ENCODE peak calls at places on chromosomes 7 and 10, in five cellular contexts. M is CD8-positive, alpha-beta memory T cell; P is ovary; D is lower lobe of right lung; Z is CD4-positive, CD25-positive, alpha-beta regulatory T cell. A is an unnamed sample.

GRCh38 chr10:113093188-113094113 is 143.4 kb downstream of the TCF7L2 start:
- DNase-seq in M (no peak), P (no peak), D (no peak), Z (peak), A (peak)

GRCh38 chr7:137996871-137997270 is 5.0 kb downstream of the CREB3L2 start:
- DNase-seq in M (no peak), P (no peak), D (no peak), Z (no peak), A (no peak)

GRCh38 chr7:29987083-29987482 is 2.5 kb downstream of the SCRN1 start:
- DNase-seq in M (no peak), P (no peak), D (no peak), Z (no peak), A (no peak)

GRCh38 chr10:37739181-37739580 is 118.2 kb downstream of the ZNF248 start:
- DNase-seq in M (no peak), P (no peak), D (no peak), Z (no peak), A (no peak)

GRCh38 chr10:124152781-124153600 is 59.6 kb upstream of the CHST15 start:
- DNase-seq in M (peak), P (no peak), D (peak), Z (peak), A (peak)

GRCh38 chr10:7481382-7481765 is 70.5 kb upstream of the SFMBT2 start:
- DNase-seq in M (no peak), P (no peak), D (no peak), Z (no peak), A (no peak)

GRCh38 chr10:131213651-131214505 is 97.6 kb downstream of the TCERG1L start:
- DNase-seq in M (no peak), P (no peak), D (peak), Z (no peak), A (no peak)

GRCh38 chr10:86693721-86694369 is 25.5 kb downstream of the LDB3 start:
- DNase-seq in M (peak), P (peak), D (no peak), Z (peak), A (no peak)

GRCh38 chr10:117254338-117254737 is 13.4 kb downstream of the SLC18A2 start:
- DNase-seq in M (no peak), P (no peak), D (no peak), Z (no peak), A (no peak)

GRCh38 chr10:109773818-109774440 is 149.4 kb downstream of the XPNPEP1 start:
- DNase-seq in M (no peak), P (no peak), D (no peak), Z (peak), A (no peak)

GRCh38 chr10:18658301-18658991 is 785 bp upstream of the ARL5B start:
- DNase-seq in M (no peak), P (peak), D (no peak), Z (peak), A (no peak)

GRCh38 chr7:92685146-92686042 is 95.2 kb upstream of the FAM133B start:
- DNase-seq in M (peak), P (no peak), D (no peak), Z (peak), A (no peak)

GRCh38 chr7:157977717-157978470 is 609.7 kb downstream of the PTPRN2 start:
- DNase-seq in M (no peak), P (no peak), D (no peak), Z (no peak), A (no peak)

GRCh38 chr10:17872191-17873091 is 63.3 kb downstream of the MRC1 start:
- DNase-seq in M (no peak), P (no peak), D (no peak), Z (peak), A (no peak)

GRCh38 chr10:49275896-49276295 is 23.1 kb upstream of the C10orf71 start:
- DNase-seq in M (no peak), P (no peak), D (no peak), Z (no peak), A (no peak)

GRCh38 chr10:76382381-76382851 is 951.0 kb downstream of the LRMDA start:
- DNase-seq in M (no peak), P (no peak), D (no peak), Z (no peak), A (no peak)

GRCh38 chr10:12412671-12413368 is 63.5 kb downstream of the CAMK1D start:
- DNase-seq in M (peak), P (no peak), D (no peak), Z (peak), A (no peak)

GRCh38 chr7:150778738-150779301 is 21.3 kb downstream of the TMEM176B start:
- DNase-seq in M (peak), P (peak), D (peak), Z (peak), A (peak)

GRCh38 chr10:119526149-119526548 is 16.4 kb downstream of the RGS10 start:
- DNase-seq in M (no peak), P (no peak), D (no peak), Z (no peak), A (no peak)

GRCh38 chr10:2456834-2457233 is 610.5 kb upstream of the PFKP start:
- DNase-seq in M (no peak), P (no peak), D (no peak), Z (no peak), A (no peak)

GRCh38 chr7:142636751-142637150 is 112.5 kb upstream of the PRSS1 start:
- DNase-seq in M (peak), P (no peak), D (no peak), Z (peak), A (no peak)

GRCh38 chr10:71889388-71889987 is 38.4 kb upstream of the PSAP start:
- DNase-seq in M (no peak), P (no peak), D (no peak), Z (no peak), A (no peak)

GRCh38 chr10:71888623-71889387 is 37.8 kb upstream of the PSAP start:
- DNase-seq in M (peak), P (peak), D (peak), Z (peak), A (peak)

GRCh38 chr10:71891437-71891836 is 40.4 kb upstream of the PSAP start:
- DNase-seq in M (no peak), P (no peak), D (no peak), Z (no peak), A (no peak)

GRCh38 chr10:71893920-71894319 is 42.9 kb upstream of the PSAP start:
- DNase-seq in M (no peak), P (peak), D (no peak), Z (no peak), A (no peak)

DNA sequence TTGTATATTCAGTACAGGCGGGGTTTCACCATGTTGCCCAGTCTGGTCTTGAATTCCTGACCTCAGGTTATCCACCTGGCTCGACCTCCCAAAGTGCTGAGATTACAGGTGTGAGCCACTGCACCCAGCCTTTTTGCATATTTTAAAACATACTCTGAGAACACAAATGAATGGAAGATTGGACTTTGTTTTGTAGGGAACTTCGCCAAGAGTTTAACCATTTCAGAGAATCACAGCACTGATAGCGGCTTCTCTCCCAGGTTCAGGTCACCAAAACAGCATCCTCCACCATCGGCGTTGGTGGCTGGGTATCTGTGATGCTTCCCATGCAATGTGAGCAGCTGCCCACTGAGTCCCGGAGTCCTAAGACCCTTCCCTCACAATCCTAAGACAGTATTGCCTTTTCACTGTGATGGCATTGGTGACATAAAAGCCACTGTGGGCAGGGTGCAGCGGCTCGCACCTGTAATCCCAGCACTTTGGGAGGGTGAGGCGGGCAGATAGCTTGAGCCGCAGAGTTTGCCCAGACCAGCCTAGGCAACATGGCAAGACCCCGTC is 42.3 kb upstream of the PSAP start:
- DNase-seq in M (no peak), P (peak), D (no peak), Z (no peak), A (no peak)
- H3K27ac ChIP-seq in M (no peak), P (no peak), D (no peak), Z (no peak), A (no peak)

DNA sequence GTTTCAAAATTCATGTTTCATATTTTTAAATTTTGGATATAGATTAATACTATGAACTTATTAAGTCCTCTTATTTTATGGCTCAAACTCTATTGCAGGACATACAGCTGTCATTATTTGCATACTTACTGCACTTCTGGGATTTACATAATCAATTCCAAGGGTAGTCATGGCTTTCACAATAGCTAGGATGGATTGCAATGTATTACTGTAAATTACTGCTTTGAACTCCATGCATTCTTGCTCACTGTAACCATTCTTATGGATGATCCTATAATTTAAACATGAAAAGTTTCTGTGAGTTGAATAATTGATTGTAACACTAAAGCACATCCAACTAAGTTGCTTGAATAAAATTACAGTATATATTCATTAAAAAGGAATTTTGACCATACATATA is 23.5 kb downstream of the GNAT3 start:
- DNase-seq in M (no peak), P (no peak), D (no peak), Z (no peak), A (no peak)
- H3K27ac ChIP-seq in M (no peak), P (no peak), D (no peak), Z (no peak), A (peak)

DNA sequence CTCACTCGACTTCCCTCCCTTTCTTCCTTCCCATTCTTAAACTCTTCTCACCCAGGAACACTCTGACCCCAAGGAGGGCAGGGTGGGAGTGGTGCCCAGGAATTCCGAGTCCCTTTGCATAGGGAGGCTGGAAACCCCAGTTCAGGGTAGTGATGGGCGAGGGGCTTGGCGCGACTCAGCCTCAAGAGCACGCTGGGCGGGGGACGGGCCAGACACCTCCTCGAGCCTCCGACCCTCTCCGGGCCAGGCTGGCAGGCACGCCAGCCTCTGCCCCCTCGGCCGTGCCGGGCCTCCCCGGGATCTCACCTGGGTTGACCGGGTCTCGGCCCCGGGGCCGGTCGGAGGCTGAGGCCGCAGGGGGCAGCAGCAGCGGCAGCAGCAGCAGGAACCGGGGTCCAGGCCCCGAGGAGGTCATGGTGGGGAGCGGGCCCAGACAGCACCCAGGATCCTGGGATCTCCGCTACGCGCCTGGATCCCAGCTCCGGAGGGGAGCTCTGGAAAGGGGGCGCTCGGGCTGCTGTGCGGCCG is 457 bp downstream of the PLOD3 start:
- DNase-seq in M (no peak), P (peak), D (no peak), Z (peak), A (no peak)
- H3K27ac ChIP-seq in M (peak), P (peak), D (peak), Z (peak), A (peak)

DNA sequence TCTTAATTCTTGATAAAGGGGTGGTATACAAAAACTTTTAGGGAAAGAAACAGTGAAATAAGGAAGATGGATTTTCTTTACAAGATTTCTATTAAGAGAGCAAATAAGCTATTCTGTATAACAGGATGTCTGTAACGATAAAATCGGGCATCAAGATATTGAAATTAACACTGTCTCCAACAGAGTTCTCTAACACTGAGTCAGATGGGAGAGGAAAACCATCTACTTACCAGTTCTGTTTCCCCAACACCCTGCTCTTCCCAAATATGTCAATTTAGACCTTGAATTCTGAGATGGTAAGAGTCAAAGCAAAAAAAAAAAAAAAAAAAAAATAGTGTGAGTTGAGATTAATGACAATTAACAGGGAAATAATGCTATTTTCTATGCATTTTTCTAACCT is 23.0 kb downstream of the SMURF1 start:
- DNase-seq in M (no peak), P (no peak), D (no peak), Z (no peak), A (no peak)
- H3K27ac ChIP-seq in M (no peak), P (no peak), D (no peak), Z (no peak), A (no peak)

DNA sequence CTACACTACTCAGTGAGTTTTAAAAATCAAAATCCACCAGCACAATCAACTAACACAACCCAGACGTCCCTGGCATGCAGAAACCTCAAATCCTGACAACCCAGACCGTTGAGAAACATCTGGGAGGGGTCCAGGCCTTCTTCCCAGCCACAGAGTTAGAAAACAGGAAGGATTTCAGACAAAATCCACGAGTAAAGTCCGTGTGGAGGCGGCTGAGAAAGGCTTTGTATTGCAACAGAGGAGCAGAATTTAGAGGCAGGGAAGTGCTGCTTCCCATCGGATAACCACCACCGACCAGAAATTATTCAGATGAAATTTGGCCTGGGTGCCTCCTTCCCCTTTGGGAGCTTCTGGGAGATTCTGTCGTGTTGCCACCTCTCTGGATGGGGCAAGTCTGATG is 61.5 kb downstream of the TNS3 start:
- DNase-seq in M (no peak), P (peak), D (no peak), Z (no peak), A (no peak)
- H3K27ac ChIP-seq in M (no peak), P (peak), D (no peak), Z (no peak), A (no peak)

A was measured in epithelial cell of prostate.